ENCODE peak calls at places on chromosomes 5 and 9, in five cellular contexts. O is neural progenitor cell, S is heart left ventricle, U is spleen, T is SK-N-SH. M is an unnamed sample.

GRCh38 chr9:125889524-125890473 is 142.6 kb downstream of the PBX3 start:
- DNase-seq in T (peak; percentile 76), O (peak; percentile 80), U (peak; percentile 82), S (peak; percentile 40), M (peak; percentile 41)

GRCh38 chr9:129135476-129135875 is 24.3 kb downstream of the PTPA start:
- DNase-seq in T (no peak), S (no peak), U (no peak), O (no peak), M (no peak)

GRCh38 chr9:83981126-83981871 is 694 bp downstream of the RMI1 start:
- DNase-seq in S (peak; percentile 47), U (no peak), T (peak; percentile 48), O (peak; percentile 53), M (peak; percentile 52)

GRCh38 chr9:93598647-93599241 is 22.4 kb downstream of the PHF2 start:
- DNase-seq in O (no peak), T (no peak), S (no peak), U (no peak), M (no peak)

GRCh38 chr5:42655982-42656660 is 100.5 kb upstream of the CCDC152 start:
- DNase-seq in U (no peak), O (no peak), T (no peak), S (no peak), M (no peak)

GRCh38 chr9:80049096-80049495 is 477.3 kb downstream of the TLE4 start:
- DNase-seq in S (no peak), U (no peak), O (peak; percentile 21), T (no peak), M (no peak)

GRCh38 chr5:2129581-2130272 is 247.0 kb upstream of the IRX4 start:
- DNase-seq in O (no peak), S (no peak), T (no peak), U (no peak), M (no peak)

GRCh38 chr9:123996731-123997421 is 14.7 kb upstream of the LHX2 start:
- DNase-seq in U (peak; percentile 75), T (no peak), O (peak; percentile 42), S (no peak), M (no peak)

GRCh38 chr9:97307091-97307490 is 368 bp upstream of the CCDC180 start:
- DNase-seq in S (peak; percentile 83), O (peak; percentile 97), T (peak; percentile 34), U (peak; percentile 85), M (peak; percentile 89)

GRCh38 chr9:129493002-129493713 is 127.7 kb downstream of the C9orf50 start:
- DNase-seq in S (peak; percentile 22), U (no peak), O (peak; percentile 5), T (no peak), M (peak; percentile 40)

GRCh38 chr5:122062205-122062604 is 15.9 kb downstream of the LOX start:
- DNase-seq in T (no peak), U (no peak), O (no peak), S (no peak), M (no peak)

GRCh38 chr9:18507151-18507550 is 33.2 kb downstream of the ADAMTSL1 start:
- DNase-seq in U (no peak), O (no peak), T (no peak), S (no peak), M (no peak)

GRCh38 chr5:174764309-174764708 is 39.9 kb downstream of the MSX2 start:
- DNase-seq in O (no peak), T (no peak), U (no peak), S (no peak), M (no peak)

GRCh38 chr5:39462211-39462610 is 37.4 kb upstream of the DAB2 start:
- DNase-seq in S (no peak), U (no peak), O (no peak), T (no peak), M (no peak)

GRCh38 chr9:93096811-93097382 is 880 bp downstream of the CARD19 start:
- DNase-seq in T (no peak), U (peak; percentile 88), O (no peak), S (peak; percentile 33), M (no peak)

GRCh38 chr5:158843305-158843704 is 256.4 kb downstream of the EBF1 start:
- DNase-seq in S (no peak), U (no peak), O (no peak), T (no peak), M (no peak)

GRCh38 chr9:85431396-85432102 is 310.2 kb downstream of the AGTPBP1 start:
- DNase-seq in O (no peak), S (no peak), U (no peak), T (no peak), M (no peak)

GRCh38 chr9:126532019-126532462 is 81.7 kb upstream of the LMX1B start:
- DNase-seq in U (peak; percentile 76), T (peak; percentile 79), S (peak; percentile 66), O (no peak), M (peak; percentile 75)

GRCh38 chr5:88944751-88945507 is 61.9 kb upstream of the MEF2C start:
- DNase-seq in T (peak; percentile 10), S (no peak), O (no peak), U (no peak), M (peak; percentile 8)

GRCh38 chr5:72178910-72179815 is 71.9 kb downstream of the MAP1B start:
- DNase-seq in O (peak; percentile 89), S (peak; percentile 66), T (peak; percentile 30), U (no peak), M (no peak)

GRCh38 chr5:119368238-119368630 is 12.4 kb downstream of the TNFAIP8 start:
- DNase-seq in T (no peak), U (no peak), S (no peak), O (no peak), M (no peak)

GRCh38 chr5:102755691-102756371 is 726 bp downstream of the PAM start:
- DNase-seq in S (peak; percentile 67), T (peak; percentile 63), O (peak; percentile 65), U (peak; percentile 89), M (peak; percentile 80)

GRCh38 chr5:154648706-154649105 is 106.5 kb upstream of the LARP1 start:
- DNase-seq in S (no peak), T (no peak), O (no peak), U (peak; percentile 50), M (no peak)

GRCh38 chr9:95854386-95855015 is 21.0 kb upstream of the ERCC6L2 start:
- DNase-seq in S (no peak), T (no peak), O (no peak), U (no peak), M (no peak)

GRCh38 chr5:54823006-54823405 is 162.4 kb downstream of the ESM1 start:
- DNase-seq in S (no peak), T (no peak), U (no peak), O (no peak), M (no peak)

GRCh38 chr9:13648068-13648467 is 368.6 kb upstream of the MPDZ start:
- DNase-seq in S (no peak), O (no peak), T (no peak), U (no peak), M (no peak)

GRCh38 chr9:132283863-132284262 is 70.9 kb downstream of the SETX start:
- DNase-seq in T (no peak), U (no peak), S (no peak), O (no peak), M (no peak)

GRCh38 chr5:41637869-41638268 is 127.5 kb upstream of the PLCXD3 start:
- DNase-seq in O (no peak), U (no peak), S (no peak), T (no peak), M (no peak)
- TF ChIP-seq CTCF in O (peak; percentile 43), U (peak; percentile 2), S (no peak), T (no peak), M (peak; percentile 40)

DNA sequence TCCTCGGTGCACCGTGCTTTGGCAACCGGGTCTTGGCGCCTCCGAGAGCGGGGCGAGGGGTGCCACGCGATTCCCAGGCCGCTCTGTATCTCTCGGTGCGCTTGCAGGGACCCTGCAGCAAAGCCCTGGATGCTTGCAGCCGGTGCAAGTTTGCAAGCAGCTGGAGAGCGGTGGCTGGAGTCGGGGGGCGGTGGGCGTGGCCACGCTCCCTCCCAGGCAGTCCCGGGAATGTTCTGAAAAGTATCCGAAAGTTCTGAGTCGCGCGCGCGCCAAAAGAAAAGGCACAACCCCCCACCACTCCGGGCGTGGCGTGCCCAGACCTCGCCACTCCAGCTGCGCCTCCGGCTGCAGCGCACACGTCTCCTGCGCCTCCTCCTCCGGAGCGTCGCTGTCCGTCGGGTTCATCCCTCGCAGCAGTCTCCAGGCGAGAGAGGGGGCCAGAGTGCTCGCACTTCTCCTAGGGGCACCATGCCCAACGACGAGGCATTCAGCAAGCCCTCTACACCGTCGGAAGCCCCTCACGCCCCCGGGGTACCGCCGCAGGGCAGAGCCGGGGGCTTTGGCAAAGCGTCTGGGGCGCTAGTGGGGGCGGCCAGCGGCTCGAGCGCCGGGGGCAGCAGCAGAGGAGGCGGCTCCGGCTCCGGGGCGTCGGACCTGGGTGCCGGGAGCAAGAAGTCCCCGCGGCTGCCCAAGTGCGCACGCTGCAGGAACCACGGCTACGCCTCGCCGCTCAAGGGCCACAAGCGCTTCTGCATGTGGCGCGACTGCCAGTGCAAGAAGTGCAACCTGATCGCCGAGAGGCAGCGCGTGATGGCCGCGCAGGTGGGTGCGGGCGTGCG is at the start of gene DMRT1:
- DNase-seq in U (peak; percentile 76), O (peak; percentile 74), T (no peak), S (no peak), M (no peak)
- H3K4me3 ChIP-seq in U (no peak within 1 kb of the TSS), O (peak within 1 kb of the TSS; percentile 33), T (no peak within 1 kb of the TSS), S (no peak within 1 kb of the TSS), M (no peak within 1 kb of the TSS)

GRCh38 chr5:176744584-176744965 is 65.8 kb upstream of the UNC5A start:
- DNase-seq in S (no peak), O (peak; percentile 53), U (no peak), T (peak; percentile 50), M (no peak)
- TF ChIP-seq CTCF in S (no peak), O (peak; percentile 64), U (no peak), T (peak; percentile 43), M (peak; percentile 61)

DNA sequence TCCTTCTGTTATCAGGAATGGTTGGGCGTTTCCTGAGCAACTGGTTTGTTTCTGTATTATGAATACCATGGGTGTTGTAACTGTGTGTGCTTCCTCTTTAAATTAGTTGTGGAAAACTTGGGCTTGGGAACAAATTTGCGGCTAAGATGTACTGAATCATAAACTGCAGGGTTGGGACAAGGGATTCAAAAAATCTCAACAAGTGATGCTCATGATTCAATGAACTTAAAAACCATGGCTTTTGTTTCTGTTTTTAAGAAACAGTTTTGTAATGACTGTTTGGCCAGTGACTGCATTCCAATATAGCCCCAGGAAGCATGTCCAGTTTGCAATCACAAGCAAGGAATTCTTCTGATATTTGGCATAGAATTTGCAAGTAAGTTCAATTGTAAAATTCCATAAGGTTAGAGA is 657.5 kb upstream of the WWC1 start:
- DNase-seq in O (no peak), T (no peak), S (no peak), U (no peak), M (no peak)
- H3K4me3 ChIP-seq in O (no peak overlapping the region), T (no peak overlapping the region), S (no peak overlapping the region), U (no peak overlapping the region), M (no peak overlapping the region)

GRCh38 chr5:113043491-113043931 is 66.9 kb downstream of the DCP2 start:
- DNase-seq in U (no peak), T (peak; percentile 88), S (peak; percentile 84), O (peak; percentile 72), M (peak; percentile 81)
- TF ChIP-seq CTCF in U (peak; percentile 18), T (peak; percentile 56), S (peak; percentile 36), O (peak; percentile 62), M (peak; percentile 40)

DNA sequence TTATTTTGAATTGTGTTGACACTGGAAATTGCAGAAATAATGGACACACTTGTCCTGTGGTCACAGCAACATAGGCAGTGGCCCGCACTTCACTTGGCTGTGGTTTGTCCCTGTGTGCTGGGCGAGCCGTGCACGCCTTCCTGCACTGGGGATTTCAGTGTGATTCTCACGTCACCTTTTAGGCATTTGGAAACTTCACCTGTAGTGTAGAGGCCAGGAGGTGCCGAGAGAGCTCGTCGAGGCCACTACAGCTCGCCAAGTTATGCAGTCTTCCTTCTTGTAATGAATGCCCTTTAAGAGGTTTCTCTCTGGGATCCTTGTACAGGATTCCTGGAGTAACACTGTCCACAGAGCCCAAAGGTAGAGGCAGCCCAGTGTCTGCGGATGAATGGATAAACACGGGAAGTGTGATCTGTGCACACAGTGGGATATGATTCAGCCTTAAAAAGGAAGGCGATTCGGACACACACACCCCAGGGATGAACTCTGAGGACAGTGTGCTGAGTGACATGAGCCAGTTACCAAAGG is 14.7 kb downstream of the TRAF2 start:
- DNase-seq in S (no peak), T (no peak), U (no peak), O (no peak), M (no peak)
- H3K4me3 ChIP-seq in S (no peak overlapping the region), T (no peak overlapping the region), U (no peak overlapping the region), O (no peak overlapping the region), M (no peak overlapping the region)

M was measured in BE2C.